ENCODE peak calls at places on chromosomes 4 and X, in six cellular contexts. One of them, this sample, is unnamed.

GRCh38 chr4:88522702-88523324 is 763 bp downstream of the PYURF start:
- DNase-seq in IMR-90: peak
- DNase-seq in astrocyte: no peak
- DNase-seq in fibroblast of lung: peak
- DNase-seq in neuronal stem cell: peak
- DNase-seq in HCT116: no peak
- DNase-seq in this sample: peak

GRCh38 chr4:26342328-26343040 is 21.7 kb downstream of the RBPJ start:
- DNase-seq in IMR-90: peak
- DNase-seq in neuronal stem cell: no peak
- DNase-seq in fibroblast of lung: peak
- DNase-seq in HCT116: peak
- DNase-seq in astrocyte: peak
- DNase-seq in this sample: peak

GRCh38 chr4:35503435-35503834 is 740.9 kb downstream of the ARAP2 start:
- DNase-seq in astrocyte: no peak
- DNase-seq in neuronal stem cell: no peak
- DNase-seq in IMR-90: no peak
- DNase-seq in HCT116: no peak
- DNase-seq in fibroblast of lung: no peak
- DNase-seq in this sample: no peak

GRCh38 chrX:72621619-72622485 is 49.2 kb upstream of the HDAC8 start:
- DNase-seq in IMR-90: peak
- DNase-seq in neuronal stem cell: no peak
- DNase-seq in HCT116: peak
- DNase-seq in astrocyte: peak
- DNase-seq in fibroblast of lung: peak
- DNase-seq in this sample: no peak

GRCh38 chrX:72539822-72540221 is 32.8 kb downstream of the HDAC8 start:
- DNase-seq in fibroblast of lung: no peak
- DNase-seq in HCT116: no peak
- DNase-seq in neuronal stem cell: no peak
- DNase-seq in IMR-90: no peak
- DNase-seq in astrocyte: no peak
- DNase-seq in this sample: no peak

GRCh38 chr4:165053645-165054044 is at the start of gene TRIM75:
- DNase-seq in astrocyte: no peak
- DNase-seq in HCT116: no peak
- DNase-seq in IMR-90: no peak
- DNase-seq in neuronal stem cell: no peak
- DNase-seq in fibroblast of lung: no peak
- DNase-seq in this sample: no peak

GRCh38 chrX:118756111-118756510 is 28.7 kb downstream of the IL13RA1 start:
- DNase-seq in IMR-90: no peak
- DNase-seq in astrocyte: peak
- DNase-seq in neuronal stem cell: no peak
- DNase-seq in HCT116: no peak
- DNase-seq in fibroblast of lung: peak
- DNase-seq in this sample: no peak

GRCh38 chr4:100907465-100908454 is 389.9 kb upstream of the EMCN start:
- DNase-seq in HCT116: no peak
- DNase-seq in neuronal stem cell: no peak
- DNase-seq in IMR-90: peak
- DNase-seq in astrocyte: peak
- DNase-seq in fibroblast of lung: peak
- DNase-seq in this sample: no peak

GRCh38 chr4:7890635-7891393 is 48.8 kb downstream of the AFAP1 start:
- DNase-seq in astrocyte: peak
- DNase-seq in IMR-90: peak
- DNase-seq in fibroblast of lung: peak
- DNase-seq in HCT116: no peak
- DNase-seq in neuronal stem cell: no peak
- DNase-seq in this sample: no peak

GRCh38 chrX:136130931-136131843 is 16.1 kb upstream of the FHL1 start:
- DNase-seq in IMR-90: peak
- DNase-seq in HCT116: peak
- DNase-seq in astrocyte: peak
- DNase-seq in fibroblast of lung: peak
- DNase-seq in neuronal stem cell: no peak
- DNase-seq in this sample: no peak

GRCh38 chrX:71095971-71096701 is 485 bp downstream of the FOXO4 start:
- DNase-seq in HCT116: peak
- DNase-seq in astrocyte: peak
- DNase-seq in neuronal stem cell: no peak
- DNase-seq in IMR-90: peak
- DNase-seq in fibroblast of lung: peak
- DNase-seq in this sample: no peak

GRCh38 chrX:4550018-4550417 is 836.6 kb upstream of the PRKX start:
- DNase-seq in fibroblast of lung: no peak
- DNase-seq in neuronal stem cell: no peak
- DNase-seq in HCT116: no peak
- DNase-seq in IMR-90: no peak
- DNase-seq in astrocyte: no peak
- DNase-seq in this sample: peak

GRCh38 chr4:41728571-41728908 is 20.0 kb downstream of the PHOX2B start:
- DNase-seq in fibroblast of lung: no peak
- DNase-seq in IMR-90: peak
- DNase-seq in astrocyte: no peak
- DNase-seq in neuronal stem cell: no peak
- DNase-seq in HCT116: no peak
- DNase-seq in this sample: no peak

GRCh38 chrX:15674514-15674898 is 9.9 kb upstream of the CLTRN start:
- DNase-seq in neuronal stem cell: peak
- DNase-seq in fibroblast of lung: no peak
- DNase-seq in IMR-90: peak
- DNase-seq in HCT116: peak
- DNase-seq in astrocyte: no peak
- DNase-seq in this sample: peak

GRCh38 chr4:13543648-13544555 is at the start of gene NKX3-2:
- DNase-seq in fibroblast of lung: peak
- DNase-seq in astrocyte: no peak
- DNase-seq in IMR-90: peak
- DNase-seq in HCT116: no peak
- DNase-seq in neuronal stem cell: no peak
- DNase-seq in this sample: peak

GRCh38 chr4:13546374-13546854 is 2.1 kb upstream of the NKX3-2 start:
- DNase-seq in fibroblast of lung: no peak
- DNase-seq in astrocyte: no peak
- DNase-seq in neuronal stem cell: no peak
- DNase-seq in IMR-90: no peak
- DNase-seq in HCT116: no peak
- DNase-seq in this sample: no peak

GRCh38 chr4:13544556-13545393 is 467 bp upstream of the NKX3-2 start:
- DNase-seq in HCT116: peak
- DNase-seq in neuronal stem cell: peak
- DNase-seq in astrocyte: peak
- DNase-seq in fibroblast of lung: peak
- DNase-seq in IMR-90: peak
- DNase-seq in this sample: peak

GRCh38 chr4:13546855-13547562 is 2.7 kb upstream of the NKX3-2 start:
- DNase-seq in astrocyte: no peak
- DNase-seq in neuronal stem cell: no peak
- DNase-seq in fibroblast of lung: no peak
- DNase-seq in HCT116: no peak
- DNase-seq in IMR-90: no peak
- DNase-seq in this sample: peak

GRCh38 chr4:13545394-13545808 is 1.1 kb upstream of the NKX3-2 start:
- DNase-seq in HCT116: no peak
- DNase-seq in astrocyte: no peak
- DNase-seq in IMR-90: no peak
- DNase-seq in neuronal stem cell: no peak
- DNase-seq in fibroblast of lung: no peak
- DNase-seq in this sample: no peak
- H2AFZ ChIP-seq in HCT116: peak
- H2AFZ ChIP-seq in astrocyte: no peak
- H2AFZ ChIP-seq in IMR-90: no peak
- H2AFZ ChIP-seq in neuronal stem cell: peak
- H2AFZ ChIP-seq in fibroblast of lung: no peak
- H2AFZ ChIP-seq in this sample: peak

GRCh38 chr4:128301979-128302378 is 14.4 kb upstream of the PGRMC2 start:
- DNase-seq in fibroblast of lung: no peak
- DNase-seq in neuronal stem cell: no peak
- DNase-seq in astrocyte: no peak
- DNase-seq in HCT116: no peak
- DNase-seq in IMR-90: no peak
- DNase-seq in this sample: no peak

GRCh38 chr4:128298852-128299251 is 11.2 kb upstream of the PGRMC2 start:
- DNase-seq in astrocyte: no peak
- DNase-seq in fibroblast of lung: no peak
- DNase-seq in neuronal stem cell: no peak
- DNase-seq in IMR-90: no peak
- DNase-seq in HCT116: no peak
- DNase-seq in this sample: no peak

GRCh38 chr4:128295255-128295654 is 7.6 kb upstream of the PGRMC2 start:
- DNase-seq in fibroblast of lung: no peak
- DNase-seq in neuronal stem cell: no peak
- DNase-seq in astrocyte: no peak
- DNase-seq in IMR-90: no peak
- DNase-seq in HCT116: no peak
- DNase-seq in this sample: no peak

GRCh38 chr4:128299848-128300247 is 12.2 kb upstream of the PGRMC2 start:
- DNase-seq in neuronal stem cell: no peak
- DNase-seq in IMR-90: peak
- DNase-seq in HCT116: no peak
- DNase-seq in astrocyte: peak
- DNase-seq in fibroblast of lung: peak
- DNase-seq in this sample: no peak

DNA sequence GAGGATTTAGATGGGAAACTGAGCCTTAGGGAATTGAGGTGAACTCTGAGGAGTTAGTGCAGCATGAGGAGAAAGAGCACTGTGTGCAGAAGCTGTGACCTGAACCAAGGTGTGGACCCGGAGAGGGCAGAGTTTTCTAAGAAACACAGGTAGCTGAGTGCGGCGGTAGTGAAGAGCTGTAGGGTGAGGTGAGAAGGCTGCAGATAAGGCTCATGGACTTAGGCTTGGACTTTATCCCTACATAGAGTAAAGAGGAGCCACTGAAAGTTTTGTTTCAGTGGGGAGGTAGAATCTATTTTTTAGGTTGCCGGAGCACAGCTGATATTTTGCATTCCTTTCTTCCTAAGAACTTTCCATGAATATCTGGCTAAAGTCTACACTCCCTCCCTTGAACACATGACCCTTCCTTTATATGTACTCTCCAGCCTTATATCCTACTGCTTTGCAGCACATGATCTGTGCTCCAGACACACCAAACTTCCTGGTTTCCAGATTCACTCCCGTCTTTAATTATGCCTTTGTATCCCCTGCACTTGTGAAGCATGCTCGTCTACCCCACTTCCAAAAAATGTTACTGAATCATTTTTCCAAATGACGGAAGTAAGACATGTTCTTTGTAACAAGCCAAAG is 10.6 kb upstream of the PGRMC2 start:
- DNase-seq in IMR-90: no peak
- DNase-seq in neuronal stem cell: no peak
- DNase-seq in astrocyte: no peak
- DNase-seq in fibroblast of lung: no peak
- DNase-seq in HCT116: no peak
- DNase-seq in this sample: peak
- H2AFZ ChIP-seq in IMR-90: no peak
- H2AFZ ChIP-seq in neuronal stem cell: no peak
- H2AFZ ChIP-seq in astrocyte: no peak
- H2AFZ ChIP-seq in fibroblast of lung: no peak
- H2AFZ ChIP-seq in HCT116: no peak
- H2AFZ ChIP-seq in this sample: no peak

GRCh38 chr4:77697860-77698599 is 92.4 kb downstream of the CXCL13 start:
- DNase-seq in neuronal stem cell: no peak
- DNase-seq in IMR-90: peak
- DNase-seq in HCT116: peak
- DNase-seq in fibroblast of lung: peak
- DNase-seq in astrocyte: peak
- DNase-seq in this sample: peak
- H2AFZ ChIP-seq in neuronal stem cell: peak
- H2AFZ ChIP-seq in IMR-90: no peak
- H2AFZ ChIP-seq in HCT116: no peak
- H2AFZ ChIP-seq in fibroblast of lung: peak
- H2AFZ ChIP-seq in astrocyte: peak
- H2AFZ ChIP-seq in this sample: peak

GRCh38 chrX:103793541-103793932 is 16.9 kb downstream of the PLP1 start:
- DNase-seq in HCT116: no peak
- DNase-seq in fibroblast of lung: peak
- DNase-seq in neuronal stem cell: no peak
- DNase-seq in IMR-90: peak
- DNase-seq in astrocyte: peak
- DNase-seq in this sample: no peak

GRCh38 chrX:103792916-103793540 is 16.4 kb downstream of the PLP1 start:
- DNase-seq in neuronal stem cell: no peak
- DNase-seq in HCT116: no peak
- DNase-seq in astrocyte: peak
- DNase-seq in fibroblast of lung: peak
- DNase-seq in IMR-90: peak
- DNase-seq in this sample: no peak

GRCh38 chrX:103791233-103791632 is 14.6 kb downstream of the PLP1 start:
- DNase-seq in astrocyte: no peak
- DNase-seq in HCT116: no peak
- DNase-seq in neuronal stem cell: no peak
- DNase-seq in fibroblast of lung: peak
- DNase-seq in IMR-90: peak
- DNase-seq in this sample: no peak

GRCh38 chrX:103791826-103792458 is 15.3 kb downstream of the PLP1 start:
- DNase-seq in IMR-90: peak
- DNase-seq in neuronal stem cell: no peak
- DNase-seq in astrocyte: peak
- DNase-seq in fibroblast of lung: peak
- DNase-seq in HCT116: no peak
- DNase-seq in this sample: no peak

GRCh38 chrX:103794117-103794516 is 17.5 kb downstream of the PLP1 start:
- DNase-seq in neuronal stem cell: no peak
- DNase-seq in astrocyte: peak
- DNase-seq in IMR-90: peak
- DNase-seq in fibroblast of lung: peak
- DNase-seq in HCT116: no peak
- DNase-seq in this sample: no peak
- H2AFZ ChIP-seq in neuronal stem cell: no peak
- H2AFZ ChIP-seq in astrocyte: peak
- H2AFZ ChIP-seq in IMR-90: peak
- H2AFZ ChIP-seq in fibroblast of lung: peak
- H2AFZ ChIP-seq in HCT116: no peak
- H2AFZ ChIP-seq in this sample: no peak

GRCh38 chrX:100407784-100408642 is 2.1 kb downstream of the PCDH19 start:
- DNase-seq in neuronal stem cell: no peak
- DNase-seq in astrocyte: no peak
- DNase-seq in IMR-90: no peak
- DNase-seq in HCT116: no peak
- DNase-seq in fibroblast of lung: peak
- DNase-seq in this sample: no peak

GRCh38 chrX:100407147-100407783 is 2.8 kb downstream of the PCDH19 start:
- DNase-seq in IMR-90: no peak
- DNase-seq in fibroblast of lung: no peak
- DNase-seq in neuronal stem cell: no peak
- DNase-seq in astrocyte: no peak
- DNase-seq in HCT116: no peak
- DNase-seq in this sample: no peak

GRCh38 chrX:100409316-100410082 is 574 bp downstream of the PCDH19 start:
- DNase-seq in IMR-90: no peak
- DNase-seq in HCT116: no peak
- DNase-seq in neuronal stem cell: no peak
- DNase-seq in fibroblast of lung: peak
- DNase-seq in astrocyte: no peak
- DNase-seq in this sample: no peak

GRCh38 chrX:100410083-100410590 is at the start of gene PCDH19:
- DNase-seq in astrocyte: peak
- DNase-seq in IMR-90: peak
- DNase-seq in fibroblast of lung: peak
- DNase-seq in HCT116: no peak
- DNase-seq in neuronal stem cell: no peak
- DNase-seq in this sample: peak

GRCh38 chrX:100408643-100409315 is 1.3 kb downstream of the PCDH19 start:
- DNase-seq in IMR-90: no peak
- DNase-seq in fibroblast of lung: no peak
- DNase-seq in astrocyte: no peak
- DNase-seq in HCT116: no peak
- DNase-seq in neuronal stem cell: no peak
- DNase-seq in this sample: peak
- H2AFZ ChIP-seq in IMR-90: no peak
- H2AFZ ChIP-seq in fibroblast of lung: no peak
- H2AFZ ChIP-seq in astrocyte: no peak
- H2AFZ ChIP-seq in HCT116: no peak
- H2AFZ ChIP-seq in neuronal stem cell: peak
- H2AFZ ChIP-seq in this sample: peak